ENCODE peak calls at places on chromosome 22, in eight cellular contexts. L is NCI-H82; D is activated CD4-positive, alpha-beta T cell treated with anti-CD3 and anti-CD28 coated beads for 24 hours; O is activated gamma-delta T cell treated with anti-CD3 and anti-CD28 coated beads, Interleukin-2, amount 50 U/mL, for 16 hours; F is iPS DF 6.9; M is GM03348; K is NCI-H1930; X is WERI-Rb-1. Y is an unnamed sample.

GRCh38 chr22:37058917-37059701 is 7.6 kb downstream of the KCTD17 start:
- DNase-seq in L (no peak), D (no peak), O (no peak), F (no peak), M (no peak), K (no peak), X (no peak), Y (no peak)

GRCh38 chr22:37533995-37534394 is 14.8 kb upstream of the CARD10 start:
- DNase-seq in L (peak), D (no peak), O (no peak), F (no peak), M (peak), K (no peak), X (no peak), Y (no peak)

GRCh38 chr22:46736705-46737104 is 1.3 kb downstream of the CERK start:
- DNase-seq in L (no peak), D (no peak), O (no peak), F (no peak), M (no peak), K (no peak), X (no peak), Y (no peak)

GRCh38 chr22:30332994-30333706 is 6.4 kb upstream of the TBC1D10A start:
- DNase-seq in L (no peak), D (no peak), O (no peak), F (no peak), M (no peak), K (no peak), X (no peak), Y (no peak)

GRCh38 chr22:25940479-25940878 is 198.5 kb downstream of the MYO18B start:
- DNase-seq in L (peak), D (no peak), O (no peak), F (no peak), M (no peak), K (no peak), X (no peak), Y (no peak)

GRCh38 chr22:46110215-46110614 is 40.1 kb upstream of the PPARA start:
- DNase-seq in L (peak), D (no peak), O (no peak), F (no peak), M (peak), K (no peak), X (no peak), Y (no peak)

GRCh38 chr22:26164174-26164573 is 5.1 kb upstream of the SEZ6L start:
- DNase-seq in L (no peak), D (no peak), O (no peak), F (no peak), M (no peak), K (no peak), X (no peak), Y (no peak)

GRCh38 chr22:36184433-36185035 is 17.1 kb downstream of the APOL4 start:
- DNase-seq in L (no peak), D (no peak), O (no peak), F (no peak), M (peak), K (no peak), X (no peak), Y (no peak)

GRCh38 chr22:43144949-43145348 is 1.8 kb upstream of the MCAT start:
- DNase-seq in L (no peak), D (no peak), O (no peak), F (no peak), M (no peak), K (no peak), X (peak), Y (no peak)

GRCh38 chr22:19758896-19759458 is 1.6 kb upstream of the TBX1 start:
- DNase-seq in L (no peak), D (no peak), O (no peak), F (no peak), M (no peak), K (no peak), X (no peak), Y (no peak)

Y was measured in naive thymus-derived CD8-positive, alpha-beta T cell.